ENCODE peak calls at places on chromosome 19, in six cellular contexts. One of them, this sample, is unnamed.

GRCh38 chr19:882871-883497 is 10.0 kb downstream of the MED16 start:
- DNase-seq in ascending aorta: no peak
- DNase-seq in PC-3: no peak
- DNase-seq in stimulated activated CD4-positive, alpha-beta T cell treated with anti-CD3 and anti-CD28 coated beads, TNF-alpha, amount 100 ng/mL, for 1 hour: no peak
- DNase-seq in SHP77 treated with DMSO at 0.1 percent for 48 hours: no peak
- DNase-seq in RWPE1: no peak
- DNase-seq in this sample: no peak

GRCh38 chr19:28234637-28235036 is 978.3 kb downstream of the UQCRFS1 start:
- DNase-seq in ascending aorta: no peak
- DNase-seq in PC-3: no peak
- DNase-seq in stimulated activated CD4-positive, alpha-beta T cell treated with anti-CD3 and anti-CD28 coated beads, TNF-alpha, amount 100 ng/mL, for 1 hour: no peak
- DNase-seq in SHP77 treated with DMSO at 0.1 percent for 48 hours: no peak
- DNase-seq in RWPE1: no peak
- DNase-seq in this sample: no peak

GRCh38 chr19:7199613-7200533 is 94.3 kb downstream of the INSR start:
- DNase-seq in ascending aorta: no peak
- DNase-seq in PC-3: no peak
- DNase-seq in stimulated activated CD4-positive, alpha-beta T cell treated with anti-CD3 and anti-CD28 coated beads, TNF-alpha, amount 100 ng/mL, for 1 hour: no peak
- DNase-seq in SHP77 treated with DMSO at 0.1 percent for 48 hours: no peak
- DNase-seq in RWPE1: no peak
- DNase-seq in this sample: no peak

GRCh38 chr19:18397242-18398202 is at the start of gene LRRC25:
- DNase-seq in ascending aorta: peak; percentile 78
- DNase-seq in PC-3: no peak
- DNase-seq in stimulated activated CD4-positive, alpha-beta T cell treated with anti-CD3 and anti-CD28 coated beads, TNF-alpha, amount 100 ng/mL, for 1 hour: no peak
- DNase-seq in SHP77 treated with DMSO at 0.1 percent for 48 hours: no peak
- DNase-seq in RWPE1: no peak
- DNase-seq in this sample: no peak

GRCh38 chr19:16470541-16470910 is 1.2 kb downstream of the EPS15L1 start:
- DNase-seq in ascending aorta: no peak
- DNase-seq in PC-3: peak; percentile 19
- DNase-seq in stimulated activated CD4-positive, alpha-beta T cell treated with anti-CD3 and anti-CD28 coated beads, TNF-alpha, amount 100 ng/mL, for 1 hour: no peak
- DNase-seq in SHP77 treated with DMSO at 0.1 percent for 48 hours: no peak
- DNase-seq in RWPE1: no peak
- DNase-seq in this sample: no peak

GRCh38 chr19:1261512-1261862 is 7.6 kb upstream of the CIRBP start:
- DNase-seq in ascending aorta: no peak
- DNase-seq in PC-3: no peak
- DNase-seq in stimulated activated CD4-positive, alpha-beta T cell treated with anti-CD3 and anti-CD28 coated beads, TNF-alpha, amount 100 ng/mL, for 1 hour: no peak
- DNase-seq in SHP77 treated with DMSO at 0.1 percent for 48 hours: no peak
- DNase-seq in RWPE1: no peak
- DNase-seq in this sample: no peak

GRCh38 chr19:50311723-50312635 is 17.2 kb downstream of the KCNC3 start:
- DNase-seq in ascending aorta: no peak
- DNase-seq in PC-3: peak; percentile 56
- DNase-seq in stimulated activated CD4-positive, alpha-beta T cell treated with anti-CD3 and anti-CD28 coated beads, TNF-alpha, amount 100 ng/mL, for 1 hour: no peak
- DNase-seq in SHP77 treated with DMSO at 0.1 percent for 48 hours: peak; percentile 18
- DNase-seq in RWPE1: no peak
- DNase-seq in this sample: no peak

GRCh38 chr19:35153701-35154534 is 617 bp upstream of the FXYD5 start:
- DNase-seq in ascending aorta: no peak
- DNase-seq in PC-3: peak; percentile 58
- DNase-seq in stimulated activated CD4-positive, alpha-beta T cell treated with anti-CD3 and anti-CD28 coated beads, TNF-alpha, amount 100 ng/mL, for 1 hour: peak; percentile 65
- DNase-seq in SHP77 treated with DMSO at 0.1 percent for 48 hours: no peak
- DNase-seq in RWPE1: peak; percentile 49
- DNase-seq in this sample: peak; percentile 47

GRCh38 chr19:45653634-45654033 is 14.4 kb upstream of the GIPR start:
- DNase-seq in ascending aorta: no peak
- DNase-seq in PC-3: no peak
- DNase-seq in stimulated activated CD4-positive, alpha-beta T cell treated with anti-CD3 and anti-CD28 coated beads, TNF-alpha, amount 100 ng/mL, for 1 hour: no peak
- DNase-seq in SHP77 treated with DMSO at 0.1 percent for 48 hours: no peak
- DNase-seq in RWPE1: no peak
- DNase-seq in this sample: no peak

This sample was measured in endothelial cell of umbilical vein.